ENCODE peak calls at places on chromosomes 4 and X, in seven cellular contexts. P is cardiac fibroblast; S is Peyer's patch; O is cardiac muscle cell; W is lung; N is naive thymus-derived CD4-positive, alpha-beta T cell; F is brain microvascular endothelial cell. H is an unnamed sample.

GRCh38 chr4:6606465-6607235 is 31.7 kb downstream of the MAN2B2 start:
- DNase-seq in P (no peak), S (no peak), O (no peak), W (no peak), N (no peak), F (no peak), H (no peak)

GRCh38 chr4:38266616-38267015 is 306.4 kb downstream of the PTTG2 start:
- DNase-seq in P (no peak), S (no peak), O (no peak), W (no peak), N (no peak), F (no peak), H (peak; percentile 39)

GRCh38 chrX:49106930-49107329 is 16.6 kb downstream of the GPKOW start:
- DNase-seq in P (peak; percentile 69), S (no peak), O (peak; percentile 58), W (no peak), N (no peak), F (peak; percentile 25), H (no peak)

GRCh38 chr4:11635336-11635735 is 206.6 kb upstream of the HS3ST1 start:
- DNase-seq in P (peak; percentile 42), S (no peak), O (peak; percentile 70), W (no peak), N (no peak), F (peak; percentile 22), H (no peak)

GRCh38 chrX:101291204-101291603 is at the start of gene TAF7L:
- DNase-seq in P (peak; percentile 6), S (no peak), O (peak; percentile 23), W (no peak), N (no peak), F (no peak), H (no peak)

GRCh38 chrX:148647666-148648065 is 147.2 kb downstream of the AFF2 start:
- DNase-seq in P (no peak), S (no peak), O (no peak), W (no peak), N (no peak), F (no peak), H (no peak)

GRCh38 chrX:85930099-85930498 is 117.3 kb downstream of the CHM start:
- DNase-seq in P (no peak), S (no peak), O (no peak), W (no peak), N (no peak), F (no peak), H (no peak)

GRCh38 chr4:77931452-77932135 is 69.0 kb downstream of the MRPL1 start:
- DNase-seq in P (peak; percentile 80), S (no peak), O (peak; percentile 74), W (no peak), N (no peak), F (peak; percentile 65), H (no peak)

GRCh38 chr4:20311863-20312262 is 60.2 kb downstream of the SLIT2 start:
- DNase-seq in P (no peak), S (no peak), O (no peak), W (no peak), N (no peak), F (no peak), H (no peak)

GRCh38 chrX:48937065-48937907 is 18.5 kb upstream of the PIM2 start:
- DNase-seq in P (peak; percentile 28), S (peak; percentile 94), O (peak; percentile 34), W (peak; percentile 68), N (peak; percentile 93), F (peak; percentile 36), H (peak; percentile 84)

GRCh38 chrX:41184312-41184711 is 99.1 kb downstream of the USP9X start:
- DNase-seq in P (no peak), S (no peak), O (no peak), W (no peak), N (no peak), F (no peak), H (no peak)

GRCh38 chrX:118730500-118731247 is 3.3 kb downstream of the IL13RA1 start:
- DNase-seq in P (peak; percentile 75), S (no peak), O (peak; percentile 82), W (no peak), N (no peak), F (peak; percentile 57), H (no peak)

GRCh38 chr4:68109891-68110290 is 19.8 kb downstream of the TMPRSS11F start:
- DNase-seq in P (no peak), S (no peak), O (no peak), W (no peak), N (no peak), F (no peak), H (no peak)

GRCh38 chr4:156865391-156865790 is 106.2 kb downstream of the PDGFC start:
- DNase-seq in P (no peak), S (no peak), O (no peak), W (no peak), N (no peak), F (no peak), H (no peak)

GRCh38 chr4:8618961-8619720 is 26.6 kb downstream of the CPZ start:
- DNase-seq in P (no peak), S (no peak), O (no peak), W (no peak), N (no peak), F (no peak), H (no peak)

GRCh38 chr4:5192271-5192670 is 141.0 kb downstream of the STK32B start:
- DNase-seq in P (no peak), S (no peak), O (no peak), W (no peak), N (no peak), F (no peak), H (no peak)

GRCh38 chr4:158863296-158863695 is 94.5 kb downstream of the FNIP2 start:
- DNase-seq in P (no peak), S (no peak), O (no peak), W (no peak), N (no peak), F (no peak), H (no peak)

GRCh38 chr4:184234155-184234554 is 16.5 kb upstream of the ENPP6 start:
- DNase-seq in P (no peak), S (no peak), O (no peak), W (no peak), N (no peak), F (no peak), H (no peak)

GRCh38 chr4:170591076-170591475 is 501.3 kb upstream of the AADAT start:
- DNase-seq in P (no peak), S (no peak), O (no peak), W (no peak), N (no peak), F (no peak), H (no peak)

GRCh38 chr4:104449537-104449936 is 45.2 kb downstream of the CXXC4 start:
- DNase-seq in P (no peak), S (no peak), O (no peak), W (no peak), N (no peak), F (no peak), H (no peak)

GRCh38 chr4:179509489-179509888 is 2067.3 kb upstream of the AGA start:
- DNase-seq in P (no peak), S (no peak), O (no peak), W (no peak), N (no peak), F (no peak), H (no peak)

GRCh38 chr4:86106475-86106874 is 253.4 kb downstream of the MAPK10 start:
- DNase-seq in P (peak; percentile 14), S (no peak), O (no peak), W (no peak), N (no peak), F (no peak), H (no peak)

GRCh38 chrX:22634081-22634480 is 361.4 kb downstream of the CBLL2 start:
- DNase-seq in P (peak; percentile 65), S (no peak), O (peak; percentile 49), W (no peak), N (no peak), F (peak; percentile 88), H (no peak)

GRCh38 chrX:150486011-150486410 is 82.4 kb upstream of the MTM1 start:
- DNase-seq in P (peak; percentile 71), S (peak; percentile 31), O (peak; percentile 69), W (no peak), N (peak; percentile 44), F (peak; percentile 44), H (peak; percentile 50)

GRCh38 chr4:60737858-60738257 is 462.3 kb upstream of the ADGRL3 start:
- DNase-seq in P (peak; percentile 45), S (no peak), O (peak; percentile 47), W (no peak), N (no peak), F (no peak), H (no peak)

GRCh38 chr4:171812377-171813194 is 618 bp upstream of the GALNTL6 start:
- DNase-seq in P (no peak), S (no peak), O (no peak), W (no peak), N (no peak), F (no peak), H (no peak)

GRCh38 chr4:14221176-14221575 is 593.7 kb upstream of the BOD1L1 start:
- DNase-seq in P (no peak), S (no peak), O (no peak), W (no peak), N (no peak), F (no peak), H (no peak)

GRCh38 chr4:153468587-153468986 is 2.4 kb downstream of the TMEM131L start:
- DNase-seq in P (peak; percentile 26), S (peak; percentile 75), O (no peak), W (no peak), N (no peak), F (no peak), H (no peak)
- H3K4me3 ChIP-seq in P (no peak overlapping the region), S (peak overlapping the region; percentile 66), O (no peak overlapping the region), W (no peak overlapping the region), N (peak overlapping the region; percentile 72), F (no peak overlapping the region), H (no peak overlapping the region)

DNA sequence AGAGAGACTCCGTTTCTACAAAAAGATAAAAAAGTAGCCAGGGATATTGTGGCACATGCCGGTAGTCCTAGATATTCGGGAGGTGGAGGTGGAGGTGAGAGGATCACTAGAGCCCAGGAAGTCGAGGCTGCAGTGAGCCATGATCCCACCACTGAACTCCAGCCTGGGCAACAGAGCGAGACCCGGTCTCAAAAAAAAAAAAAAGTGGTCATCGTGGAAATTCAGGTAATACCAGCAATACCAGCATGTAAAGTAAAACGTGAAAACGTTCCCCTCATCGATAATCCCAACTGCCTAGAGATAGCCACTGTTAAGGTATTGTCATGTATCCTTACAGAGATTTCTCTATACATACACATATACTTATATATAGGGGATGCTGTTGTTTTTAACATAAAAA is 1.5 kb downstream of the MAGT1 start:
- DNase-seq in P (no peak), S (no peak), O (no peak), W (no peak), N (no peak), F (no peak), H (no peak)
- H3K4me3 ChIP-seq in P (no peak overlapping the region), S (peak overlapping the region; percentile 63), O (peak overlapping the region; percentile 79), W (no peak overlapping the region), N (no peak overlapping the region), F (no peak overlapping the region), H (peak overlapping the region; percentile 77)

GRCh38 chr4:151852202-151852601 is 91.4 kb upstream of the GATB start:
- DNase-seq in P (no peak), S (no peak), O (no peak), W (no peak), N (no peak), F (no peak), H (no peak)
- H3K4me3 ChIP-seq in P (no peak overlapping the region), S (no peak overlapping the region), O (no peak overlapping the region), W (no peak overlapping the region), N (no peak overlapping the region), F (no peak overlapping the region), H (no peak overlapping the region)

DNA sequence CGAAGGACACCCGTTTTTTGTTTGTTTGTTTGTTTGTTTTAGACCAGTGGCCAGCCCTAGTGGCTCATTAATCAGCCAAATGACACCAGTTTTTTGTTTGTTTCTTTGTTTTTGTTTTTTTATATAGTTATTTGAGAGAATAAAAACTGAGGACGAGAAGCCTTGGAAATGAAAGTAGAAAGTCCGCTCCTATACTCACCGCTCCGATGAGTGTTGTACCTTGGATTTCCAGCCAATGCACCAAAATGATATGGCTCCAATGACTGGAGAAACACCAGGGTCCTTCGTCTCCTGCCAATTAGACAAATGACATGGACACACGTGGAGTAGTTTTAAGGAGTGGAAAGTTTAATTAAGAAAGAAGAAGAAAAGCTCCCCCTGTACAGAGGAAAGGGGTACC is 87.9 kb downstream of the ZXDA start:
- DNase-seq in P (no peak), S (no peak), O (no peak), W (no peak), N (no peak), F (no peak), H (no peak)
- H3K4me3 ChIP-seq in P (no peak overlapping the region), S (no peak overlapping the region), O (no peak overlapping the region), W (no peak overlapping the region), N (no peak overlapping the region), F (no peak overlapping the region), H (no peak overlapping the region)

H was measured in transverse colon.